ENCODE peak calls at places on chromosomes 13 and 19, in eight cellular contexts. One of them, this sample, is unnamed.

GRCh38 chr13:48258002-48258401 is 25.0 kb downstream of the ITM2B start:
- DNase-seq in right cardiac atrium: no peak
- DNase-seq in tibial artery: no peak
- DNase-seq in effector CD4-positive, alpha-beta T cell: no peak
- DNase-seq in endodermal cell: no peak
- DNase-seq in hypothalamus: no peak
- DNase-seq in central memory CD4-positive, alpha-beta T cell: no peak
- DNase-seq in midbrain: no peak
- DNase-seq in this sample: no peak

GRCh38 chr19:21482863-21483276 is 22.5 kb upstream of the ZNF429 start:
- DNase-seq in tibial artery: peak
- DNase-seq in central memory CD4-positive, alpha-beta T cell: peak
- DNase-seq in hypothalamus: no peak
- DNase-seq in effector CD4-positive, alpha-beta T cell: peak
- DNase-seq in midbrain: no peak
- DNase-seq in right cardiac atrium: peak
- DNase-seq in endodermal cell: peak
- DNase-seq in this sample: peak

GRCh38 chr19:3576696-3577443 is 4.1 kb downstream of the HMG20B start:
- DNase-seq in tibial artery: peak
- DNase-seq in midbrain: peak
- DNase-seq in hypothalamus: no peak
- DNase-seq in central memory CD4-positive, alpha-beta T cell: no peak
- DNase-seq in endodermal cell: peak
- DNase-seq in effector CD4-positive, alpha-beta T cell: no peak
- DNase-seq in right cardiac atrium: peak
- DNase-seq in this sample: peak

GRCh38 chr19:17755977-17756670 is 4.8 kb downstream of the FCHO1 start:
- DNase-seq in right cardiac atrium: no peak
- DNase-seq in midbrain: peak
- DNase-seq in effector CD4-positive, alpha-beta T cell: no peak
- DNase-seq in tibial artery: no peak
- DNase-seq in central memory CD4-positive, alpha-beta T cell: peak
- DNase-seq in endodermal cell: peak
- DNase-seq in hypothalamus: peak
- DNase-seq in this sample: peak

GRCh38 chr19:40553885-40554857 is 22.5 kb upstream of the SHKBP1 start:
- DNase-seq in hypothalamus: no peak
- DNase-seq in effector CD4-positive, alpha-beta T cell: no peak
- DNase-seq in right cardiac atrium: no peak
- DNase-seq in midbrain: no peak
- DNase-seq in endodermal cell: peak
- DNase-seq in tibial artery: no peak
- DNase-seq in central memory CD4-positive, alpha-beta T cell: no peak
- DNase-seq in this sample: peak

GRCh38 chr13:98839826-98840769 is 87.6 kb upstream of the SLC15A1 start:
- DNase-seq in right cardiac atrium: peak
- DNase-seq in effector CD4-positive, alpha-beta T cell: no peak
- DNase-seq in endodermal cell: peak
- DNase-seq in hypothalamus: no peak
- DNase-seq in midbrain: peak
- DNase-seq in central memory CD4-positive, alpha-beta T cell: no peak
- DNase-seq in tibial artery: no peak
- DNase-seq in this sample: peak

GRCh38 chr19:13920524-13920923 is 14.5 kb downstream of the CC2D1A start:
- DNase-seq in effector CD4-positive, alpha-beta T cell: no peak
- DNase-seq in midbrain: no peak
- DNase-seq in tibial artery: no peak
- DNase-seq in right cardiac atrium: no peak
- DNase-seq in central memory CD4-positive, alpha-beta T cell: no peak
- DNase-seq in endodermal cell: no peak
- DNase-seq in hypothalamus: no peak
- DNase-seq in this sample: no peak

GRCh38 chr19:46416077-46416709 is 2.8 kb upstream of the CCDC8 start:
- DNase-seq in hypothalamus: no peak
- DNase-seq in effector CD4-positive, alpha-beta T cell: no peak
- DNase-seq in tibial artery: peak
- DNase-seq in central memory CD4-positive, alpha-beta T cell: no peak
- DNase-seq in right cardiac atrium: peak
- DNase-seq in endodermal cell: peak
- DNase-seq in midbrain: peak
- DNase-seq in this sample: peak

GRCh38 chr19:47561440-47562045 is 11.4 kb downstream of the ZNF541 start:
- DNase-seq in endodermal cell: no peak
- DNase-seq in right cardiac atrium: no peak
- DNase-seq in midbrain: no peak
- DNase-seq in tibial artery: no peak
- DNase-seq in effector CD4-positive, alpha-beta T cell: no peak
- DNase-seq in central memory CD4-positive, alpha-beta T cell: no peak
- DNase-seq in hypothalamus: no peak
- DNase-seq in this sample: no peak

GRCh38 chr13:113814435-113814821 is 49.4 kb downstream of the GAS6 start:
- DNase-seq in effector CD4-positive, alpha-beta T cell: no peak
- DNase-seq in midbrain: no peak
- DNase-seq in tibial artery: no peak
- DNase-seq in right cardiac atrium: peak
- DNase-seq in central memory CD4-positive, alpha-beta T cell: no peak
- DNase-seq in endodermal cell: no peak
- DNase-seq in hypothalamus: no peak
- DNase-seq in this sample: no peak

GRCh38 chr19:1848399-1849131 is at the start of gene REXO1:
- DNase-seq in hypothalamus: peak
- DNase-seq in right cardiac atrium: peak
- DNase-seq in effector CD4-positive, alpha-beta T cell: peak
- DNase-seq in central memory CD4-positive, alpha-beta T cell: peak
- DNase-seq in midbrain: peak
- DNase-seq in tibial artery: peak
- DNase-seq in endodermal cell: peak
- DNase-seq in this sample: peak

GRCh38 chr19:47719047-47719885 is 6.0 kb downstream of the EHD2 start:
- DNase-seq in hypothalamus: no peak
- DNase-seq in central memory CD4-positive, alpha-beta T cell: no peak
- DNase-seq in endodermal cell: peak
- DNase-seq in right cardiac atrium: peak
- DNase-seq in tibial artery: peak
- DNase-seq in midbrain: peak
- DNase-seq in effector CD4-positive, alpha-beta T cell: no peak
- DNase-seq in this sample: no peak

GRCh38 chr19:39154626-39155100 is 29.1 kb downstream of the PAK4 start:
- DNase-seq in central memory CD4-positive, alpha-beta T cell: no peak
- DNase-seq in tibial artery: no peak
- DNase-seq in right cardiac atrium: no peak
- DNase-seq in endodermal cell: peak
- DNase-seq in effector CD4-positive, alpha-beta T cell: no peak
- DNase-seq in midbrain: no peak
- DNase-seq in hypothalamus: no peak
- DNase-seq in this sample: peak

GRCh38 chr19:45922281-45922680 is 7.7 kb upstream of the NANOS2 start:
- DNase-seq in central memory CD4-positive, alpha-beta T cell: no peak
- DNase-seq in hypothalamus: no peak
- DNase-seq in midbrain: no peak
- DNase-seq in endodermal cell: peak
- DNase-seq in effector CD4-positive, alpha-beta T cell: no peak
- DNase-seq in right cardiac atrium: no peak
- DNase-seq in tibial artery: no peak
- DNase-seq in this sample: peak

GRCh38 chr19:10295305-10295846 is 5.6 kb downstream of the ICAM5 start:
- DNase-seq in right cardiac atrium: peak
- DNase-seq in midbrain: no peak
- DNase-seq in effector CD4-positive, alpha-beta T cell: peak
- DNase-seq in tibial artery: no peak
- DNase-seq in hypothalamus: no peak
- DNase-seq in endodermal cell: peak
- DNase-seq in central memory CD4-positive, alpha-beta T cell: peak
- DNase-seq in this sample: peak

GRCh38 chr13:100544866-100545683 is 43.5 kb downstream of the GGACT start:
- DNase-seq in endodermal cell: peak
- DNase-seq in hypothalamus: no peak
- DNase-seq in effector CD4-positive, alpha-beta T cell: no peak
- DNase-seq in central memory CD4-positive, alpha-beta T cell: no peak
- DNase-seq in tibial artery: peak
- DNase-seq in right cardiac atrium: peak
- DNase-seq in midbrain: no peak
- DNase-seq in this sample: no peak

GRCh38 chr19:48354332-48354992 is 9.3 kb downstream of the TMEM143 start:
- DNase-seq in right cardiac atrium: no peak
- DNase-seq in endodermal cell: no peak
- DNase-seq in effector CD4-positive, alpha-beta T cell: no peak
- DNase-seq in midbrain: no peak
- DNase-seq in central memory CD4-positive, alpha-beta T cell: no peak
- DNase-seq in hypothalamus: no peak
- DNase-seq in tibial artery: no peak
- DNase-seq in this sample: no peak

GRCh38 chr19:31546561-31546960 is 197.3 kb upstream of the TSHZ3 start:
- DNase-seq in hypothalamus: no peak
- DNase-seq in central memory CD4-positive, alpha-beta T cell: no peak
- DNase-seq in right cardiac atrium: no peak
- DNase-seq in tibial artery: no peak
- DNase-seq in effector CD4-positive, alpha-beta T cell: no peak
- DNase-seq in endodermal cell: peak
- DNase-seq in midbrain: no peak
- DNase-seq in this sample: no peak

GRCh38 chr19:1069009-1069779 is 2.2 kb downstream of the ARHGAP45 start:
- DNase-seq in right cardiac atrium: peak
- DNase-seq in effector CD4-positive, alpha-beta T cell: peak
- DNase-seq in central memory CD4-positive, alpha-beta T cell: peak
- DNase-seq in endodermal cell: no peak
- DNase-seq in hypothalamus: no peak
- DNase-seq in midbrain: peak
- DNase-seq in tibial artery: peak
- DNase-seq in this sample: no peak

GRCh38 chr13:31209172-31209818 is 9.5 kb downstream of the B3GLCT start:
- DNase-seq in endodermal cell: peak
- DNase-seq in central memory CD4-positive, alpha-beta T cell: peak
- DNase-seq in right cardiac atrium: peak
- DNase-seq in hypothalamus: no peak
- DNase-seq in midbrain: peak
- DNase-seq in effector CD4-positive, alpha-beta T cell: no peak
- DNase-seq in tibial artery: no peak
- DNase-seq in this sample: peak

GRCh38 chr13:50911051-50911690 is 1.6 kb downstream of the RNASEH2B start:
- DNase-seq in effector CD4-positive, alpha-beta T cell: no peak
- DNase-seq in hypothalamus: no peak
- DNase-seq in right cardiac atrium: no peak
- DNase-seq in endodermal cell: no peak
- DNase-seq in midbrain: no peak
- DNase-seq in central memory CD4-positive, alpha-beta T cell: peak
- DNase-seq in tibial artery: no peak
- DNase-seq in this sample: no peak

GRCh38 chr19:3556978-3557460 is 367 bp downstream of the MFSD12 start:
- DNase-seq in hypothalamus: no peak
- DNase-seq in endodermal cell: peak
- DNase-seq in midbrain: no peak
- DNase-seq in right cardiac atrium: no peak
- DNase-seq in tibial artery: peak
- DNase-seq in effector CD4-positive, alpha-beta T cell: peak
- DNase-seq in central memory CD4-positive, alpha-beta T cell: peak
- DNase-seq in this sample: peak

GRCh38 chr13:105377452-105377851 is 1158.0 kb downstream of the EFNB2 start:
- DNase-seq in midbrain: no peak
- DNase-seq in right cardiac atrium: no peak
- DNase-seq in hypothalamus: no peak
- DNase-seq in tibial artery: no peak
- DNase-seq in central memory CD4-positive, alpha-beta T cell: no peak
- DNase-seq in endodermal cell: no peak
- DNase-seq in effector CD4-positive, alpha-beta T cell: no peak
- DNase-seq in this sample: no peak

GRCh38 chr13:76129305-76130040 is 493.3 kb downstream of the LMO7 start:
- DNase-seq in tibial artery: no peak
- DNase-seq in midbrain: peak
- DNase-seq in right cardiac atrium: no peak
- DNase-seq in central memory CD4-positive, alpha-beta T cell: no peak
- DNase-seq in effector CD4-positive, alpha-beta T cell: no peak
- DNase-seq in hypothalamus: no peak
- DNase-seq in endodermal cell: no peak
- DNase-seq in this sample: no peak

GRCh38 chr13:49731766-49732165 is 40.5 kb upstream of the EBPL start:
- DNase-seq in hypothalamus: no peak
- DNase-seq in right cardiac atrium: no peak
- DNase-seq in effector CD4-positive, alpha-beta T cell: no peak
- DNase-seq in tibial artery: no peak
- DNase-seq in endodermal cell: no peak
- DNase-seq in central memory CD4-positive, alpha-beta T cell: no peak
- DNase-seq in midbrain: no peak
- DNase-seq in this sample: no peak

GRCh38 chr13:40963927-40964326 is 55.2 kb downstream of the ELF1 start:
- DNase-seq in endodermal cell: no peak
- DNase-seq in central memory CD4-positive, alpha-beta T cell: no peak
- DNase-seq in effector CD4-positive, alpha-beta T cell: no peak
- DNase-seq in hypothalamus: no peak
- DNase-seq in right cardiac atrium: no peak
- DNase-seq in midbrain: no peak
- DNase-seq in tibial artery: no peak
- DNase-seq in this sample: peak

GRCh38 chr19:16372065-16372915 is 47.7 kb downstream of the KLF2 start:
- DNase-seq in central memory CD4-positive, alpha-beta T cell: no peak
- DNase-seq in midbrain: no peak
- DNase-seq in right cardiac atrium: no peak
- DNase-seq in endodermal cell: no peak
- DNase-seq in effector CD4-positive, alpha-beta T cell: no peak
- DNase-seq in hypothalamus: no peak
- DNase-seq in tibial artery: no peak
- DNase-seq in this sample: no peak

GRCh38 chr13:77386880-77387606 is 60.1 kb upstream of the MYCBP2 start:
- DNase-seq in midbrain: peak
- DNase-seq in tibial artery: peak
- DNase-seq in effector CD4-positive, alpha-beta T cell: no peak
- DNase-seq in central memory CD4-positive, alpha-beta T cell: no peak
- DNase-seq in hypothalamus: no peak
- DNase-seq in right cardiac atrium: peak
- DNase-seq in endodermal cell: no peak
- DNase-seq in this sample: no peak

GRCh38 chr13:28707629-28708427 is 10.9 kb downstream of the SLC46A3 start:
- DNase-seq in central memory CD4-positive, alpha-beta T cell: no peak
- DNase-seq in endodermal cell: no peak
- DNase-seq in hypothalamus: no peak
- DNase-seq in right cardiac atrium: no peak
- DNase-seq in effector CD4-positive, alpha-beta T cell: no peak
- DNase-seq in tibial artery: no peak
- DNase-seq in midbrain: peak
- DNase-seq in this sample: no peak

GRCh38 chr13:71290963-71291937 is 575.8 kb downstream of the DACH1 start:
- DNase-seq in hypothalamus: no peak
- DNase-seq in right cardiac atrium: peak
- DNase-seq in tibial artery: no peak
- DNase-seq in central memory CD4-positive, alpha-beta T cell: peak
- DNase-seq in midbrain: no peak
- DNase-seq in endodermal cell: no peak
- DNase-seq in effector CD4-positive, alpha-beta T cell: peak
- DNase-seq in this sample: no peak

GRCh38 chr13:74287672-74288169 is 153.5 kb upstream of the KLF12 start:
- DNase-seq in midbrain: peak
- DNase-seq in right cardiac atrium: peak
- DNase-seq in effector CD4-positive, alpha-beta T cell: peak
- DNase-seq in endodermal cell: peak
- DNase-seq in central memory CD4-positive, alpha-beta T cell: peak
- DNase-seq in hypothalamus: peak
- DNase-seq in tibial artery: peak
- DNase-seq in this sample: peak

GRCh38 chr13:93227906-93228801 is 1.5 kb downstream of the GPC6 start:
- DNase-seq in hypothalamus: peak
- DNase-seq in tibial artery: peak
- DNase-seq in right cardiac atrium: peak
- DNase-seq in effector CD4-positive, alpha-beta T cell: no peak
- DNase-seq in endodermal cell: peak
- DNase-seq in midbrain: peak
- DNase-seq in central memory CD4-positive, alpha-beta T cell: no peak
- DNase-seq in this sample: peak

GRCh38 chr13:36183901-36184300 is 30.5 kb downstream of the SOHLH2 start:
- DNase-seq in hypothalamus: no peak
- DNase-seq in endodermal cell: no peak
- DNase-seq in tibial artery: no peak
- DNase-seq in midbrain: no peak
- DNase-seq in effector CD4-positive, alpha-beta T cell: no peak
- DNase-seq in central memory CD4-positive, alpha-beta T cell: no peak
- DNase-seq in right cardiac atrium: no peak
- DNase-seq in this sample: no peak

GRCh38 chr19:45995715-45996385 is 583 bp downstream of the CCDC61 start:
- DNase-seq in central memory CD4-positive, alpha-beta T cell: no peak
- DNase-seq in hypothalamus: no peak
- DNase-seq in endodermal cell: no peak
- DNase-seq in right cardiac atrium: no peak
- DNase-seq in midbrain: no peak
- DNase-seq in effector CD4-positive, alpha-beta T cell: no peak
- DNase-seq in tibial artery: no peak
- DNase-seq in this sample: no peak

This sample was measured in mesendoderm.